ENCODE peak calls at places on chromosomes 13 and 19, in seven cellular contexts. J is cardiac muscle cell, L is heart left ventricle, B is fibroblast of lung, E is GM10248, W is neural progenitor cell, S is LNCaP clone FGC. M is an unnamed sample.

GRCh38 chr19:13072206-13072898 is 30.3 kb downstream of the LYL1 start:
- DNase-seq in J (no peak), L (no peak), B (no peak), E (no peak), W (no peak), S (no peak), M (no peak)

GRCh38 chr19:16076958-16077611 is 790 bp downstream of the TPM4 start:
- DNase-seq in J (peak; percentile 66), L (peak; percentile 76), B (peak; percentile 31), E (no peak), W (peak; percentile 73), S (no peak), M (no peak)

GRCh38 chr19:40465025-40465780 is at the start of gene BLVRB:
- DNase-seq in J (peak; percentile 90), L (no peak), B (peak; percentile 71), E (no peak), W (no peak), S (no peak), M (peak; percentile 52)

GRCh38 chr13:62663767-62664166 is 1248.1 kb upstream of the PCDH20 start:
- DNase-seq in J (no peak), L (no peak), B (no peak), E (no peak), W (peak; percentile 16), S (no peak), M (peak; percentile 13)

GRCh38 chr19:58396691-58397532 is 1.5 kb downstream of the RNF225 start:
- DNase-seq in J (no peak), L (no peak), B (no peak), E (no peak), W (no peak), S (no peak), M (no peak)

GRCh38 chr19:7831452-7831851 is 1.4 kb downstream of the EVI5L start:
- DNase-seq in J (peak; percentile 43), L (no peak), B (peak; percentile 36), E (no peak), W (peak; percentile 79), S (no peak), M (peak; percentile 34)

GRCh38 chr13:33051632-33052031 is 35.4 kb downstream of the KL start:
- DNase-seq in J (no peak), L (no peak), B (no peak), E (no peak), W (no peak), S (no peak), M (no peak)

GRCh38 chr13:61156753-61157152 is 258.9 kb downstream of the PCDH20 start:
- DNase-seq in J (peak; percentile 40), L (no peak), B (no peak), E (no peak), W (no peak), S (no peak), M (no peak)

GRCh38 chr13:62887046-62887445 is 1471.4 kb upstream of the PCDH20 start:
- DNase-seq in J (no peak), L (no peak), B (no peak), E (no peak), W (no peak), S (no peak), M (no peak)

GRCh38 chr19:48618916-48619691 is at the start of the genes RPL18 and SPHK2:
- DNase-seq in J (peak; percentile 100), L (peak; percentile 99), B (peak; percentile 100), E (peak; percentile 98), W (peak; percentile 99), S (peak; percentile 96), M (peak; percentile 100)

GRCh38 chr19:7908078-7908699 is 4.5 kb downstream of the MAP2K7 start:
- DNase-seq in J (no peak), L (no peak), B (no peak), E (no peak), W (no peak), S (no peak), M (no peak)

DNA sequence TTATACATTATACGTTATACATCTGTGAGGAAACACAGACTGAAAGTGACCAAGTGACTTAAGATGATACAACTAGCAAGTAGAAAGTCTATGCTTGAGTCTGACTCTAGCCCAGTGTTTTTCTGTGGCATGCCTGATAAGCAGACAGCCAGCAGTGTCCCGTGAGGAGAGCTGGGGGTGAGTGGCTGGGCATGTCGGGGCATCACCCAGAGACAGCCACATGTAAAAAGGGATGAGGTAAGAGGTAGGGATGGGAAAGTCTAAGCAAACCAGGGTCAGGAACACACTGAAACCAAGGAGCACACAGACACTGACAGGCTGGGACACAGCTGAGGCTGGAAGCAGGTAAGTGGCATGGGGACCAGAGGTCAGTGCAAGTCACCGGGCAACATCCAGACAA is 333.2 kb downstream of the FOXO1 start:
- DNase-seq in J (no peak), L (peak; percentile 41), B (no peak), E (no peak), W (no peak), S (no peak), M (no peak)
- TF ChIP-seq CTCF in J (no peak), L (no peak), B (no peak), E (no peak), W (no peak), S (no peak), M (no peak)

GRCh38 chr19:5025027-5025426 is 56.1 kb downstream of the KDM4B start:
- DNase-seq in J (no peak), L (no peak), B (no peak), E (no peak), W (peak; percentile 44), S (no peak), M (no peak)

GRCh38 chr19:5030136-5030820 is 61.4 kb downstream of the KDM4B start:
- DNase-seq in J (no peak), L (no peak), B (no peak), E (no peak), W (no peak), S (no peak), M (no peak)

GRCh38 chr19:5028229-5028886 is 59.4 kb downstream of the KDM4B start:
- DNase-seq in J (no peak), L (no peak), B (no peak), E (no peak), W (no peak), S (no peak), M (no peak)

GRCh38 chr19:5024282-5024681 is 55.4 kb downstream of the KDM4B start:
- DNase-seq in J (no peak), L (no peak), B (no peak), E (no peak), W (no peak), S (no peak), M (no peak)

DNA sequence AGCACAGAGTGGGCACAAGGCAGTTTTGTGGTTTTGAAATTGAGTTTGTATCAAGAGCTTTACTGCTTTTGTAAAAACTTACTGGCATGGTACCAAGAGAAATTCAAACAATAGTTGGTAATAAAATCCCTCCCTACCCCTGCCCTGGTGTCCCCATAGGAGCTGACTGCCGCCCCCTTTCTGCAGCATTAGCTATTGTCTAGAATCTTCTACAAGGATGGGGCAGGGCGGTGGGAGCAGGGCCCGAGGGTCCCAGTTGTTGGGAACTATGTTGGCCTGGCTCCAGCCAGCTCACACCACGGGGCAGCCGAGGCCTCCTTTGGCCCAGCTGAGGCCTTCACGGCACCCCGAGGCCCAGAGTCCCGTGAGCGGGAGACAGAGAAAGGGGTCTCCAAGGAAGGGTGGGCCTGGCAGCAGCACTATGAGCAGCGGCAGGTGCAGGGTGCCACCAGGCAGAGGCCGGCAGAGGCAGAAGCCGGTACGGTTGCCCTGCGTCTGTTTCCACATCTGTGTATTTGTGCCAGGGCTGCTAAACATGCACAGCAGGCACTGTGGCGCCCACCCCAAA is 57.9 kb downstream of the KDM4B start:
- DNase-seq in J (peak; percentile 15), L (no peak), B (peak; percentile 28), E (no peak), W (no peak), S (no peak), M (no peak)
- TF ChIP-seq CTCF in J (no peak), L (no peak), B (no peak), E (no peak), W (peak; percentile 29), S (peak; percentile 49), M (peak; percentile 21)

GRCh38 chr19:1019980-1020867 is 699 bp downstream of the TMEM259 start:
- DNase-seq in J (no peak), L (no peak), B (no peak), E (no peak), W (peak; percentile 43), S (no peak), M (no peak)

GRCh38 chr19:1018393-1018792 is 2.5 kb downstream of the TMEM259 start:
- DNase-seq in J (no peak), L (no peak), B (no peak), E (no peak), W (no peak), S (no peak), M (no peak)

GRCh38 chr19:1019616-1019961 is 1.3 kb downstream of the TMEM259 start:
- DNase-seq in J (no peak), L (no peak), B (no peak), E (no peak), W (no peak), S (no peak), M (no peak)

GRCh38 chr19:1018932-1019615 is 1.8 kb downstream of the TMEM259 start:
- DNase-seq in J (no peak), L (no peak), B (no peak), E (no peak), W (no peak), S (no peak), M (no peak)

DNA sequence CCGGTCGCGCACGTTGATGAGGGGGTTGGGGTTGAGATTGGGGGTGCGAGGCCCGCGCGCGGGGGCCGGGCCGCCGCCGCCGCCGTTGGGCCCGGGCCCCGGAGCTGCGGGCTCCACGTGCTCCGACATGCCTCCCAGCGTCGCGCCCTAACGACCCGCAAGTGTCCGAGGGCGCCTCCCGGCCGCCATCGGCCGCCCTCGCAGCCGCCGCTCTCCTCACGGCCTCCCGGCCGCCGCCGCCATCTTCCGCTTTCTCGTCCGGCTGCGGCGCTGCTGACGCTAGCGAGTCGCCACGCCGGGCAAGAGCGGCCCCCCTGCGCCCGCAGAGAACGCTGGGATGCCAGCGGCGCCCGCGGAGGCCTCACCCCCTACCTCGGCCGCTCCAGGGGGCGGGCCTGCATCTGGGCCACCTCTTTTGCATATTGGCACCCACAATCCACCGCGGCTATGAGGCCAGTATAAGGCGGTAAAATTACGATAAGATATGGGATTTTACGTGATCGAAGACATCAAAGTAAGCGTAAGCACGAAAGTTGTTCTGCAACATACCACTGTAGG is at the start of gene TMEM259:
- DNase-seq in J (peak; percentile 99), L (peak; percentile 99), B (peak; percentile 98), E (peak; percentile 98), W (peak; percentile 98), S (peak; percentile 89), M (peak; percentile 96)
- TF ChIP-seq CTCF in J (no peak), L (no peak), B (no peak), E (no peak), W (peak; percentile 23), S (no peak), M (no peak)

GRCh38 chr19:18281082-18282020 is at the start of gene JUND:
- DNase-seq in J (peak; percentile 99), L (peak; percentile 99), B (peak; percentile 98), E (peak; percentile 98), W (peak; percentile 99), S (peak; percentile 88), M (peak; percentile 98)

GRCh38 chr19:18279516-18280246 is 1.7 kb downstream of the JUND start:
- DNase-seq in J (peak; percentile 97), L (peak; percentile 95), B (peak; percentile 96), E (peak; percentile 97), W (peak; percentile 99), S (peak; percentile 83), M (peak; percentile 92)

GRCh38 chr19:18280247-18281081 is 958 bp downstream of the JUND start:
- DNase-seq in J (peak; percentile 78), L (peak; percentile 86), B (peak; percentile 82), E (peak; percentile 83), W (peak; percentile 81), S (no peak), M (peak; percentile 69)

GRCh38 chr19:18279266-18279515 is 2.2 kb downstream of the JUND start:
- DNase-seq in J (no peak), L (no peak), B (no peak), E (no peak), W (no peak), S (no peak), M (no peak)

GRCh38 chr19:18278521-18279265 is 2.7 kb downstream of the JUND start:
- DNase-seq in J (peak; percentile 39), L (no peak), B (no peak), E (no peak), W (no peak), S (no peak), M (no peak)
- TF ChIP-seq CTCF in J (peak; percentile 38), L (no peak), B (peak; percentile 9), E (peak; percentile 35), W (peak; percentile 44), S (peak; percentile 29), M (peak; percentile 24)

M was measured in IMR-90.